ENCODE peak calls at places on chromosomes 7 and 10, in nine cellular contexts. U, F, A, X, Q, C, H, R and E are unnamed samples.

GRCh38 chr7:44867073-44867990 is 18.0 kb downstream of the PURB start:
- DNase-seq in F (peak; percentile 77), U (no peak), R (no peak), Q (no peak), H (peak; percentile 62), X (peak; percentile 19), A (no peak), C (no peak), E (peak; percentile 94)

GRCh38 chr7:142454862-142455261 is 197.0 kb upstream of the PRSS58 start:
- DNase-seq in X (no peak), F (no peak), R (no peak), Q (no peak), U (no peak), A (no peak), H (no peak), C (no peak), E (no peak)

GRCh38 chr7:30697716-30698460 is 15.6 kb upstream of the CRHR2 start:
- DNase-seq in A (no peak), F (no peak), U (no peak), R (peak; percentile 34), C (no peak), H (no peak), X (no peak), Q (no peak), E (no peak)

GRCh38 chr10:683448-684071 is 5.9 kb downstream of the DIP2C start:
- DNase-seq in X (peak; percentile 50), Q (peak; percentile 86), H (peak; percentile 50), A (no peak), U (no peak), R (no peak), F (peak; percentile 79), C (no peak), E (peak; percentile 98)

GRCh38 chr10:36621346-36621745 is 504.1 kb upstream of the ANKRD30A start:
- DNase-seq in R (no peak), X (no peak), F (peak; percentile 81), C (no peak), Q (no peak), U (no peak), H (no peak), A (no peak), E (peak; percentile 64)

GRCh38 chr7:73844131-73844547 is 1.8 kb upstream of the METTL27 start:
- DNase-seq in Q (no peak), C (no peak), H (no peak), F (no peak), A (no peak), X (no peak), U (no peak), R (no peak), E (no peak)

GRCh38 chr7:28470344-28470743 is 58.0 kb downstream of the CREB5 start:
- DNase-seq in U (no peak), F (no peak), R (no peak), C (no peak), A (no peak), Q (no peak), X (no peak), H (no peak), E (no peak)

GRCh38 chr7:150322833-150323681 is at the start of the genes ACTR3C and LRRC61:
- DNase-seq in H (peak; percentile 82), C (no peak), R (peak; percentile 91), U (peak; percentile 57), X (no peak), F (peak; percentile 39), A (peak; percentile 86), Q (peak; percentile 94), E (no peak)

GRCh38 chr7:45711161-45711490 is 137.0 kb downstream of the ADCY1 start:
- DNase-seq in H (no peak), F (no peak), U (no peak), Q (peak; percentile 25), R (no peak), A (no peak), X (no peak), C (no peak), E (no peak)

GRCh38 chr10:14947268-14947667 is 6.6 kb downstream of the DCLRE1C start:
- DNase-seq in X (no peak), F (no peak), U (no peak), C (no peak), Q (no peak), H (no peak), A (no peak), R (no peak), E (no peak)

GRCh38 chr10:114397651-114398145 is 6.6 kb downstream of the AFAP1L2 start:
- DNase-seq in Q (no peak), X (no peak), F (no peak), A (no peak), C (no peak), H (peak; percentile 48), R (no peak), U (no peak), E (peak; percentile 10)

GRCh38 chr7:155257482-155258232 is 40.0 kb upstream of the INSIG1 start:
- DNase-seq in U (no peak), C (no peak), H (no peak), X (no peak), F (peak; percentile 38), A (no peak), Q (peak; percentile 86), R (no peak), E (peak; percentile 89)

GRCh38 chr7:129169171-129169643 is 19.2 kb upstream of the SMO start:
- DNase-seq in C (no peak), X (no peak), Q (no peak), A (no peak), U (peak; percentile 80), R (peak; percentile 82), H (peak; percentile 70), F (no peak), E (peak; percentile 61)

GRCh38 chr7:85685901-85686300 is 499.0 kb upstream of the SEMA3D start:
- DNase-seq in X (no peak), F (peak; percentile 77), Q (no peak), R (no peak), U (no peak), H (no peak), C (no peak), A (no peak), E (peak; percentile 53)

GRCh38 chr10:8402469-8403074 is 348.1 kb downstream of the GATA3 start:
- DNase-seq in A (no peak), U (no peak), Q (no peak), R (no peak), C (no peak), H (no peak), X (no peak), F (peak; percentile 5), E (no peak)

GRCh38 chr10:89413398-89413912 is 913 bp upstream of the IFIT5 start:
- DNase-seq in X (no peak), F (no peak), Q (no peak), H (no peak), A (no peak), U (no peak), C (no peak), R (no peak), E (no peak)

GRCh38 chr7:152872061-152872744 is 112.7 kb downstream of the ACTR3B start:
- DNase-seq in U (no peak), A (no peak), Q (peak; percentile 71), C (no peak), X (no peak), H (no peak), R (no peak), F (no peak), E (no peak)

GRCh38 chr7:80151274-80151665 is 16.6 kb downstream of the GNAI1 start:
- DNase-seq in U (no peak), C (no peak), X (no peak), A (peak; percentile 50), R (no peak), F (no peak), H (no peak), Q (no peak), E (peak; percentile 76)
- TF ChIP-seq EZH2phosphoT487 in U (no peak), C (no peak), X (no peak), A (no peak), R (no peak), F (no peak), H (no peak), Q (no peak), E (peak; percentile 58)

DNA sequence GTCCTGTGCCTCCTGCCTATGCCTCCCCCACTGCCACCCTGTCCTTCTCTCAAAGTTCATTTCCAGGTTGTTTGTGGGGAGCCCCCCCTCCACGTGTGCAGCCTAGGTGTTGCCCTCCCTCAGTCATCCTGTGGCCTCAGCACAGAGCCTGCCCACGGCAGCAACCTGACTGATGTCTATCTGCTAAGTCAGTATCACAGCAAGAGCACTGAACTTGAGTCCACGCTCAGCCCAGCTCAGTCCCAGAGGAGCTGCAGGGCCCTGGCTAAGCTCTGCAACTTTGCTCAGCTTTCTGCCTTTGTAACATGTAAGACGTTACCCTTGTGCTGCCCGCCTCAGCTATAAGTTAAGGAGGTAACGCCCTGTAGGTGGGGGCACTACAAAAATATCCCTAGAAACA is 28.7 kb downstream of the FAM53B start:
- DNase-seq in A (no peak), Q (no peak), H (no peak), X (no peak), F (no peak), U (no peak), R (no peak), C (no peak), E (no peak)
- H3K4me1 ChIP-seq in A (peaks cover 9% of the 10 kb centered on the region), Q (peaks cover 9% of the 10 kb centered on the region), H (peaks cover 4% of the 10 kb centered on the region), X (peaks cover 22% of the 10 kb centered on the region), F (peaks cover 15% of the 10 kb centered on the region), U (peaks cover 26% of the 10 kb centered on the region), R (peaks cover 10% of the 10 kb centered on the region), C (peaks cover 50% of the 10 kb centered on the region), E (no peaks in the 10 kb centered on the region)

GRCh38 chr7:106269263-106269961 is 15.4 kb downstream of the NAMPT start:
- DNase-seq in R (no peak), F (no peak), U (no peak), Q (no peak), X (no peak), H (no peak), C (no peak), A (no peak), E (no peak)
- H3K4me3 ChIP-seq in R (no peak overlapping the region), F (no peak overlapping the region), U (no peak overlapping the region), Q (no peak overlapping the region), X (no peak overlapping the region), H (no peak overlapping the region), C (no peak overlapping the region), A (no peak overlapping the region), E (no peak overlapping the region)

GRCh38 chr7:48634116-48634632 is 290.2 kb upstream of the CDC14C start:
- DNase-seq in H (no peak), Q (no peak), R (no peak), F (no peak), A (no peak), U (no peak), C (no peak), X (no peak), E (no peak)

GRCh38 chr7:48635796-48636195 is 288.6 kb upstream of the CDC14C start:
- DNase-seq in A (no peak), H (no peak), C (no peak), U (no peak), R (no peak), F (no peak), X (no peak), Q (no peak), E (no peak)

GRCh38 chr7:48638041-48638440 is 286.3 kb upstream of the CDC14C start:
- DNase-seq in X (no peak), H (no peak), A (no peak), C (no peak), R (no peak), U (no peak), F (peak; percentile 16), Q (no peak), E (no peak)

GRCh38 chr7:48637382-48637781 is 287.0 kb upstream of the CDC14C start:
- DNase-seq in C (no peak), F (peak; percentile 86), A (no peak), U (no peak), Q (no peak), X (no peak), R (no peak), H (no peak), E (no peak)

GRCh38 chr7:48636391-48637015 is 287.8 kb upstream of the CDC14C start:
- DNase-seq in A (no peak), C (no peak), X (no peak), R (peak; percentile 22), H (no peak), U (no peak), F (peak; percentile 33), Q (no peak), E (no peak)
- TF ChIP-seq EZH2phosphoT487 in A (no peak), C (no peak), X (no peak), R (no peak), H (no peak), U (no peak), F (no peak), Q (no peak), E (no peak)